ENCODE peak calls at places on chromosomes 2 and 18, in seven cellular contexts. E, T, H, K, M, N and G are unnamed samples.

GRCh38 chr2:69911985-69912563 is 2.8 kb upstream of the MXD1 start:
- DNase-seq in N (peak; percentile 55), K (peak; percentile 58), M (no peak), T (peak; percentile 18), H (no peak), E (peak; percentile 53), G (peak; percentile 73)

GRCh38 chr2:3626817-3627499 is 31.0 kb upstream of the ALLC start:
- DNase-seq in E (no peak), K (no peak), N (no peak), M (no peak), H (no peak), T (no peak), G (no peak)

GRCh38 chr2:216774620-216775019 is 79.3 kb upstream of the IGFBP5 start:
- DNase-seq in T (no peak), H (no peak), M (no peak), E (no peak), K (no peak), N (no peak), G (no peak)

GRCh38 chr2:9095690-9096089 is 92.2 kb upstream of the MBOAT2 start:
- DNase-seq in M (peak; percentile 73), K (no peak), H (peak; percentile 72), E (no peak), T (no peak), N (no peak), G (no peak)

GRCh38 chr2:17996978-17997377 is 118.5 kb downstream of the KCNS3 start:
- DNase-seq in N (no peak), M (no peak), T (no peak), E (no peak), H (no peak), K (no peak), G (no peak)

GRCh38 chr18:48889981-48890735 is 60.6 kb downstream of the SMAD7 start:
- DNase-seq in H (no peak), M (no peak), N (no peak), E (no peak), K (no peak), T (no peak), G (no peak)

GRCh38 chr2:179106342-179107178 is 56.6 kb upstream of the CCDC141 start:
- DNase-seq in K (no peak), M (peak; percentile 17), H (no peak), N (peak; percentile 96), E (peak; percentile 96), T (peak; percentile 68), G (peak; percentile 86)

GRCh38 chr2:68931149-68931711 is 21.5 kb downstream of the GKN2 start:
- DNase-seq in N (no peak), M (no peak), K (no peak), T (no peak), H (no peak), E (no peak), G (no peak)

GRCh38 chr2:25402477-25402876 is 60.8 kb upstream of the DNMT3A start:
- DNase-seq in H (no peak), M (no peak), E (peak; percentile 57), N (peak; percentile 17), T (no peak), K (no peak), G (no peak)

GRCh38 chr2:25311866-25312575 is 29.7 kb downstream of the DNMT3A start:
- DNase-seq in H (no peak), T (no peak), N (no peak), K (no peak), M (no peak), E (peak; percentile 38), G (no peak)

GRCh38 chr2:192814376-192814775 is 619.6 kb upstream of the TMEFF2 start:
- DNase-seq in K (no peak), M (no peak), N (no peak), T (no peak), H (no peak), E (no peak), G (no peak)

GRCh38 chr18:44520981-44521672 is 159.6 kb upstream of the SETBP1 start:
- DNase-seq in H (no peak), T (no peak), E (no peak), M (no peak), N (no peak), K (no peak), G (no peak)

GRCh38 chr2:19158899-19159298 is 199.5 kb downstream of the OSR1 start:
- DNase-seq in H (no peak), N (no peak), M (no peak), T (no peak), K (no peak), E (no peak), G (no peak)

GRCh38 chr2:196516541-196516940 is 123.0 kb upstream of the CCDC150 start:
- DNase-seq in H (no peak), E (no peak), M (no peak), T (no peak), K (no peak), N (no peak), G (no peak)

GRCh38 chr2:128437181-128437520 is 118.5 kb upstream of the HS6ST1 start:
- DNase-seq in T (no peak), K (no peak), H (no peak), E (no peak), M (no peak), N (no peak), G (no peak)

GRCh38 chr2:136135924-136136906 is 18.3 kb upstream of the CXCR4 start:
- DNase-seq in T (no peak), K (peak; percentile 28), H (peak; percentile 56), M (no peak), N (peak; percentile 79), E (peak; percentile 86), G (peak; percentile 51)

GRCh38 chr2:85784474-85784986 is 30.7 kb downstream of the ATOH8 start:
- DNase-seq in M (no peak), T (no peak), H (no peak), N (no peak), K (no peak), E (no peak), G (no peak)

GRCh38 chr2:68925298-68925885 is 27.3 kb downstream of the GKN2 start:
- DNase-seq in E (peak; percentile 31), T (no peak), H (no peak), N (peak; percentile 65), K (peak; percentile 65), M (peak; percentile 81), G (peak; percentile 33)

GRCh38 chr2:115880558-115880957 is 1438.1 kb downstream of the DPP10 start:
- DNase-seq in K (no peak), T (no peak), N (no peak), M (peak; percentile 37), E (no peak), H (no peak), G (no peak)

GRCh38 chr2:79799744-79800143 is 286.9 kb downstream of the CTNNA2 start:
- DNase-seq in N (no peak), H (no peak), K (no peak), T (no peak), M (no peak), E (no peak), G (no peak)

GRCh38 chr2:219460424-219460926 is 25.8 kb downstream of the SPEG start:
- DNase-seq in T (no peak), K (no peak), N (no peak), H (no peak), E (no peak), M (peak; percentile 87), G (no peak)

GRCh38 chr18:57784816-57785144 is 18.3 kb downstream of the ATP8B1 start:
- DNase-seq in M (no peak), H (no peak), K (no peak), E (no peak), T (no peak), N (no peak), G (no peak)

GRCh38 chr2:43455735-43456642 is 139.8 kb downstream of the THADA start:
- DNase-seq in N (no peak), K (no peak), E (no peak), T (no peak), H (no peak), M (no peak), G (no peak)